ENCODE peak calls at places on chromosomes 7 and 10, in six cellular contexts. One of them, this sample, is unnamed.
A peak's percentile ranks its signal among the peaks of the same experiment; 100 is the strongest.

GRCh38 chr7:131186816-131187215 is 140.9 kb upstream of the MKLN1 start:
- DNase-seq in RPMI8226: no peak
- DNase-seq in NCI-H446: no peak
- DNase-seq in heart left ventricle: no peak
- DNase-seq in WTC11: no peak
- DNase-seq in substantia nigra: no peak
- DNase-seq in this sample: no peak

GRCh38 chr10:130175074-130175473 is 38.9 kb downstream of the GLRX3 start:
- DNase-seq in RPMI8226: no peak
- DNase-seq in substantia nigra: no peak
- DNase-seq in WTC11: no peak
- DNase-seq in NCI-H446: no peak
- DNase-seq in heart left ventricle: no peak
- DNase-seq in this sample: no peak

GRCh38 chr7:25389489-25390106 is 161.3 kb upstream of the NPVF start:
- DNase-seq in substantia nigra: no peak
- DNase-seq in heart left ventricle: no peak
- DNase-seq in NCI-H446: peak; percentile 75
- DNase-seq in RPMI8226: peak; percentile 48
- DNase-seq in WTC11: no peak
- DNase-seq in this sample: peak; percentile 74

GRCh38 chr7:27921081-27921836 is 181.3 kb downstream of the TAX1BP1 start:
- DNase-seq in substantia nigra: no peak
- DNase-seq in RPMI8226: peak; percentile 76
- DNase-seq in NCI-H446: peak; percentile 91
- DNase-seq in WTC11: no peak
- DNase-seq in heart left ventricle: no peak
- DNase-seq in this sample: peak; percentile 95

GRCh38 chr7:107945332-107945731 is 54.3 kb downstream of the DLD start:
- DNase-seq in substantia nigra: no peak
- DNase-seq in NCI-H446: no peak
- DNase-seq in RPMI8226: no peak
- DNase-seq in heart left ventricle: no peak
- DNase-seq in WTC11: no peak
- DNase-seq in this sample: no peak

GRCh38 chr10:71045188-71045841 is 156.9 kb upstream of the PCBD1 start:
- DNase-seq in RPMI8226: peak; percentile 23
- DNase-seq in heart left ventricle: peak; percentile 53
- DNase-seq in WTC11: no peak
- DNase-seq in substantia nigra: peak; percentile 11
- DNase-seq in NCI-H446: no peak
- DNase-seq in this sample: no peak

GRCh38 chr10:13536674-13537366 is 8.0 kb upstream of the BEND7 start:
- DNase-seq in substantia nigra: no peak
- DNase-seq in WTC11: peak; percentile 83
- DNase-seq in NCI-H446: peak; percentile 51
- DNase-seq in RPMI8226: peak; percentile 35
- DNase-seq in heart left ventricle: peak; percentile 47
- DNase-seq in this sample: peak; percentile 54

GRCh38 chr7:134768243-134768642 is 11.2 kb upstream of the CALD1 start:
- DNase-seq in substantia nigra: no peak
- DNase-seq in WTC11: no peak
- DNase-seq in heart left ventricle: no peak
- DNase-seq in RPMI8226: no peak
- DNase-seq in NCI-H446: no peak
- DNase-seq in this sample: no peak